ENCODE peak calls at places on chromosome 16, in eight cellular contexts. One of them, this sample, is unnamed.

GRCh38 chr16:4477966-4478365 is 1.8 kb downstream of the HMOX2 start:
- DNase-seq in OCI-LY7: peak; percentile 33
- DNase-seq in foreskin fibroblast: peak; percentile 72
- DNase-seq in HL-60: peak; percentile 55
- DNase-seq in PC-9: peak; percentile 49
- DNase-seq in uterus: no peak
- DNase-seq in tibial artery: no peak
- DNase-seq in HCT116: peak; percentile 45
- DNase-seq in this sample: peak; percentile 60

GRCh38 chr16:29311636-29312344 is 94.7 kb downstream of the NPIPB11 start:
- DNase-seq in OCI-LY7: no peak
- DNase-seq in foreskin fibroblast: no peak
- DNase-seq in HL-60: no peak
- DNase-seq in PC-9: no peak
- DNase-seq in uterus: no peak
- DNase-seq in tibial artery: no peak
- DNase-seq in HCT116: no peak
- DNase-seq in this sample: no peak

GRCh38 chr16:54965464-54965863 is 34.8 kb downstream of the IRX5 start:
- DNase-seq in OCI-LY7: no peak
- DNase-seq in foreskin fibroblast: no peak
- DNase-seq in HL-60: no peak
- DNase-seq in PC-9: no peak
- DNase-seq in uterus: no peak
- DNase-seq in tibial artery: no peak
- DNase-seq in HCT116: no peak
- DNase-seq in this sample: no peak

GRCh38 chr16:86449377-86450095 is 60.8 kb upstream of the FOXF1 start:
- DNase-seq in OCI-LY7: no peak
- DNase-seq in foreskin fibroblast: no peak
- DNase-seq in HL-60: no peak
- DNase-seq in PC-9: no peak
- DNase-seq in uterus: no peak
- DNase-seq in tibial artery: no peak
- DNase-seq in HCT116: no peak
- DNase-seq in this sample: no peak

GRCh38 chr16:73032548-73033270 is 15.2 kb downstream of the ZFHX3 start:
- DNase-seq in OCI-LY7: no peak
- DNase-seq in foreskin fibroblast: no peak
- DNase-seq in HL-60: no peak
- DNase-seq in PC-9: no peak
- DNase-seq in uterus: no peak
- DNase-seq in tibial artery: no peak
- DNase-seq in HCT116: no peak
- DNase-seq in this sample: no peak

GRCh38 chr16:81697886-81698635 is 81.0 kb upstream of the PLCG2 start:
- DNase-seq in OCI-LY7: no peak
- DNase-seq in foreskin fibroblast: no peak
- DNase-seq in HL-60: no peak
- DNase-seq in PC-9: no peak
- DNase-seq in uterus: no peak
- DNase-seq in tibial artery: no peak
- DNase-seq in HCT116: no peak
- DNase-seq in this sample: no peak

GRCh38 chr16:1427473-1428461 is 3.1 kb upstream of the PERCC1 start:
- DNase-seq in OCI-LY7: no peak
- DNase-seq in foreskin fibroblast: no peak
- DNase-seq in HL-60: no peak
- DNase-seq in PC-9: no peak
- DNase-seq in uterus: no peak
- DNase-seq in tibial artery: no peak
- DNase-seq in HCT116: no peak
- DNase-seq in this sample: no peak

GRCh38 chr16:55367301-55367745 is 43.3 kb downstream of the IRX6 start:
- DNase-seq in OCI-LY7: no peak
- DNase-seq in foreskin fibroblast: peak; percentile 10
- DNase-seq in HL-60: no peak
- DNase-seq in PC-9: no peak
- DNase-seq in uterus: no peak
- DNase-seq in tibial artery: no peak
- DNase-seq in HCT116: no peak
- DNase-seq in this sample: peak; percentile 9

GRCh38 chr16:30533748-30534367 is 800 bp downstream of the ZNF747 start:
- DNase-seq in OCI-LY7: peak; percentile 45
- DNase-seq in foreskin fibroblast: peak; percentile 23
- DNase-seq in HL-60: peak; percentile 36
- DNase-seq in PC-9: no peak
- DNase-seq in uterus: no peak
- DNase-seq in tibial artery: no peak
- DNase-seq in HCT116: no peak
- DNase-seq in this sample: peak; percentile 10

GRCh38 chr16:79163666-79164377 is 436.7 kb downstream of the MAF start:
- DNase-seq in OCI-LY7: no peak
- DNase-seq in foreskin fibroblast: no peak
- DNase-seq in HL-60: peak; percentile 64
- DNase-seq in PC-9: no peak
- DNase-seq in uterus: no peak
- DNase-seq in tibial artery: no peak
- DNase-seq in HCT116: no peak
- DNase-seq in this sample: no peak

GRCh38 chr16:65024649-65025243 is 97.1 kb downstream of the CDH11 start:
- DNase-seq in OCI-LY7: no peak
- DNase-seq in foreskin fibroblast: peak; percentile 52
- DNase-seq in HL-60: no peak
- DNase-seq in PC-9: no peak
- DNase-seq in uterus: no peak
- DNase-seq in tibial artery: no peak
- DNase-seq in HCT116: no peak
- DNase-seq in this sample: peak; percentile 30

GRCh38 chr16:74052006-74052405 is 244.6 kb upstream of the PSMD7 start:
- DNase-seq in OCI-LY7: no peak
- DNase-seq in foreskin fibroblast: no peak
- DNase-seq in HL-60: no peak
- DNase-seq in PC-9: no peak
- DNase-seq in uterus: no peak
- DNase-seq in tibial artery: no peak
- DNase-seq in HCT116: no peak
- DNase-seq in this sample: no peak

GRCh38 chr16:75254359-75254837 is 3.0 kb upstream of the BCAR1 start:
- DNase-seq in OCI-LY7: no peak
- DNase-seq in foreskin fibroblast: peak; percentile 78
- DNase-seq in HL-60: no peak
- DNase-seq in PC-9: no peak
- DNase-seq in uterus: no peak
- DNase-seq in tibial artery: no peak
- DNase-seq in HCT116: no peak
- DNase-seq in this sample: peak; percentile 73

GRCh38 chr16:85601730-85602401 is 11.3 kb upstream of the GSE1 start:
- DNase-seq in OCI-LY7: no peak
- DNase-seq in foreskin fibroblast: peak; percentile 57
- DNase-seq in HL-60: no peak
- DNase-seq in PC-9: no peak
- DNase-seq in uterus: peak; percentile 41
- DNase-seq in tibial artery: no peak
- DNase-seq in HCT116: no peak
- DNase-seq in this sample: no peak

GRCh38 chr16:57621521-57622268 is 6.7 kb upstream of the ADGRG1 start:
- DNase-seq in OCI-LY7: no peak
- DNase-seq in foreskin fibroblast: no peak
- DNase-seq in HL-60: no peak
- DNase-seq in PC-9: peak; percentile 74
- DNase-seq in uterus: no peak
- DNase-seq in tibial artery: no peak
- DNase-seq in HCT116: no peak
- DNase-seq in this sample: no peak

DNA sequence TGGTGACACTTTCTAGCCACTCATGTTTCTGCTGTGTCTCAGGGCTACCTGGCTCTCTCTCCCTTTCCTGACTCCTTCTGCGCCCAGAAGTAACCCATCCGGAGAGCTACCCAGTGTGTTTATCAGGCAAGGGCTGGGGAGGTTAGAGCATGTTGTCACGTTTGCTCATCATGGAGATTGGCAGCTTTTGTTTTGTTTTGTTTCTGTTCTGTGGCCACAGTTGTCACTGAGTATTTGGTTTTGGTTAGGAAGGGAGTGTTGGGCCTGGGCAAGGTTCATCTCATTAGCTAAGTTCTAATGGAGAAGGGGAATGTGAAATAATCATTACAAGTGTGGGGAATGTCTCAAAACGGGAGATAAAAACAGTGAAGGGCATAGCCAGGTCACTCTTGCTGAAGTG is 390.8 kb downstream of the CPPED1 start:
- DNase-seq in OCI-LY7: no peak
- DNase-seq in foreskin fibroblast: no peak
- DNase-seq in HL-60: no peak
- DNase-seq in PC-9: no peak
- DNase-seq in uterus: no peak
- DNase-seq in tibial artery: no peak
- DNase-seq in HCT116: no peak
- DNase-seq in this sample: no peak
- H3K4me3 ChIP-seq in OCI-LY7: no peak overlapping the region
- H3K4me3 ChIP-seq in foreskin fibroblast: no peak overlapping the region
- H3K4me3 ChIP-seq in HL-60: no peak overlapping the region
- H3K4me3 ChIP-seq in PC-9: no peak overlapping the region
- H3K4me3 ChIP-seq in uterus: no peak overlapping the region
- H3K4me3 ChIP-seq in tibial artery: no peak overlapping the region
- H3K4me3 ChIP-seq in HCT116: no peak overlapping the region
- H3K4me3 ChIP-seq in this sample: no peak overlapping the region

GRCh38 chr16:66159987-66160386 is 206.5 kb upstream of the CDH5 start:
- DNase-seq in OCI-LY7: no peak
- DNase-seq in foreskin fibroblast: peak; percentile 55
- DNase-seq in HL-60: no peak
- DNase-seq in PC-9: no peak
- DNase-seq in uterus: no peak
- DNase-seq in tibial artery: no peak
- DNase-seq in HCT116: no peak
- DNase-seq in this sample: peak; percentile 48
- TF ChIP-seq CTCF in OCI-LY7: no peak
- TF ChIP-seq CTCF in foreskin fibroblast: peak; percentile 31
- TF ChIP-seq CTCF in HL-60: no peak
- TF ChIP-seq CTCF in PC-9: no peak
- TF ChIP-seq CTCF in uterus: no peak
- TF ChIP-seq CTCF in tibial artery: no peak
- TF ChIP-seq CTCF in HCT116: no peak
- TF ChIP-seq CTCF in this sample: peak; percentile 34

GRCh38 chr16:87860553-87861299 is 8.6 kb downstream of the SLC7A5 start:
- DNase-seq in OCI-LY7: no peak
- DNase-seq in foreskin fibroblast: peak; percentile 79
- DNase-seq in HL-60: no peak
- DNase-seq in PC-9: peak; percentile 52
- DNase-seq in uterus: no peak
- DNase-seq in tibial artery: no peak
- DNase-seq in HCT116: no peak
- DNase-seq in this sample: peak; percentile 58

DNA sequence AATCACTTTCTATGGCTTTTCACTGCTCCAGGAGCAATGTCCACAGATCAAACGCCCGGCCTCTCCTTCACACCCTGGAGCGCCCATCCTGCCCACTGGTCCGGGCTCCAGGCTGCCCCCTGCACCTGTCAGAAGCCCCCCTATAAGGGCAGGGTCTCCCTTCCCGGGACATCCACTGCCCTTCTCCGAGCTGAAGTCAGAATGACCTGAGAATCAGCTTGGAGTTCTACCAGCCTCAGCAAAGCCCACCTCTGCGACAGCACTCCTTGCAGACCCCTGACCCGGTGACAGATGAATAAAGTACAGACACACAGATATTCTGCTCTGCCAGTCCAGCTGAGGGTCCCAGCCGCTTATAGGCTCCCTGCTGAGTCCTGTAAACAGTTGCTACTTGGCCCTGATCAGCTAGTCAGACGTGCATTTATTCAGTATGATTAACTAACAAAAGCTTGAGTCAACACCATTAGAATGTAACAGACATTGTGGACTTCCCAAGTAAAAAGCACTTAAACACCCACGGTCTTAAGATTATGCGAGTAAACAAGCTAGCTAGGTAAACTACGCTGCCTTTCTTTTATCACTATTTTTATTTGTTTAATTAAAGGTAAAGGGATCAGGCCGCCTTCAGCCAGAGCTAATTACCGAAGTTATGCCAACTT is 4.8 kb downstream of the SLC7A5 start:
- DNase-seq in OCI-LY7: no peak
- DNase-seq in foreskin fibroblast: no peak
- DNase-seq in HL-60: no peak
- DNase-seq in PC-9: no peak
- DNase-seq in uterus: no peak
- DNase-seq in tibial artery: no peak
- DNase-seq in HCT116: no peak
- DNase-seq in this sample: peak; percentile 49
- H3K4me3 ChIP-seq in OCI-LY7: peak overlapping the region; percentile 99
- H3K4me3 ChIP-seq in foreskin fibroblast: no peak overlapping the region
- H3K4me3 ChIP-seq in HL-60: no peak overlapping the region
- H3K4me3 ChIP-seq in PC-9: no peak overlapping the region
- H3K4me3 ChIP-seq in uterus: no peak overlapping the region
- H3K4me3 ChIP-seq in tibial artery: no peak overlapping the region
- H3K4me3 ChIP-seq in HCT116: no peak overlapping the region
- H3K4me3 ChIP-seq in this sample: no peak overlapping the region

GRCh38 chr16:49788936-49789335 is 67.0 kb downstream of the ZNF423 start:
- DNase-seq in OCI-LY7: no peak
- DNase-seq in foreskin fibroblast: peak; percentile 10
- DNase-seq in HL-60: no peak
- DNase-seq in PC-9: no peak
- DNase-seq in uterus: peak; percentile 30
- DNase-seq in tibial artery: no peak
- DNase-seq in HCT116: no peak
- DNase-seq in this sample: peak; percentile 10

GRCh38 chr16:49785970-49786369 is 69.9 kb downstream of the ZNF423 start:
- DNase-seq in OCI-LY7: no peak
- DNase-seq in foreskin fibroblast: no peak
- DNase-seq in HL-60: no peak
- DNase-seq in PC-9: no peak
- DNase-seq in uterus: no peak
- DNase-seq in tibial artery: no peak
- DNase-seq in HCT116: no peak
- DNase-seq in this sample: no peak

GRCh38 chr16:49786926-49787557 is 68.9 kb downstream of the ZNF423 start:
- DNase-seq in OCI-LY7: no peak
- DNase-seq in foreskin fibroblast: no peak
- DNase-seq in HL-60: no peak
- DNase-seq in PC-9: no peak
- DNase-seq in uterus: no peak
- DNase-seq in tibial artery: no peak
- DNase-seq in HCT116: no peak
- DNase-seq in this sample: no peak

GRCh38 chr16:49789617-49790016 is 66.3 kb downstream of the ZNF423 start:
- DNase-seq in OCI-LY7: no peak
- DNase-seq in foreskin fibroblast: no peak
- DNase-seq in HL-60: no peak
- DNase-seq in PC-9: no peak
- DNase-seq in uterus: no peak
- DNase-seq in tibial artery: no peak
- DNase-seq in HCT116: no peak
- DNase-seq in this sample: no peak

DNA sequence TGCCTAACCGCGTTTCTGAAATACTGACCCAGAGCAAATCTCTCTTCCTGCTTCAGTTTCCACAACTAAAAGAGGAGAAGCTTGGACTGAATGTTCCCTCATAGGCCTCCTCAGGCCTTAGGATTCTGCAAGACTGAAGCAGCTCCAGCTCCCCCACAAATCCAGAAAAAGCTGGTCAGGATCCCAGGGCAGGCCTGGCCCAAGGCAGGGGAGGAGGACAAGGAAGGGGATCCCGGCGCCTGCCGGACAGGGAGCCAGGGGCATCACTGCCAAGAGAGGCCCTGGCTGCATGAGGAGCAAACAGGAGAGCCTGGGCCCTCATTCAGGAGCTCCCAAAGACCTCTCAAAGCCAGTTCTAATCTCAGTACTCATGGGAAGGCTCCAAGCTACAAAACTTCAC is 67.4 kb downstream of the ZNF423 start:
- DNase-seq in OCI-LY7: no peak
- DNase-seq in foreskin fibroblast: no peak
- DNase-seq in HL-60: no peak
- DNase-seq in PC-9: no peak
- DNase-seq in uterus: peak; percentile 84
- DNase-seq in tibial artery: no peak
- DNase-seq in HCT116: no peak
- DNase-seq in this sample: no peak
- TF ChIP-seq CTCF in OCI-LY7: no peak
- TF ChIP-seq CTCF in foreskin fibroblast: no peak
- TF ChIP-seq CTCF in HL-60: no peak
- TF ChIP-seq CTCF in PC-9: no peak
- TF ChIP-seq CTCF in uterus: no peak
- TF ChIP-seq CTCF in tibial artery: no peak
- TF ChIP-seq CTCF in HCT116: no peak
- TF ChIP-seq CTCF in this sample: no peak